ENCODE peak calls at places on chromosome 13, in four cellular contexts. R is endodermal cell, P is choroid plexus epithelial cell, U is endothelial cell of umbilical vein. M is an unnamed sample.

GRCh38 chr13:79160818-79161217 is 245.2 kb downstream of the RBM26 start:
- DNase-seq in R (no peak), U (no peak), P (no peak), M (no peak)

GRCh38 chr13:72505376-72505775 is 222.1 kb downstream of the MZT1 start:
- DNase-seq in R (no peak), U (no peak), P (no peak), M (no peak)

GRCh38 chr13:91652389-91652788 is 254.0 kb downstream of the GPC5 start:
- DNase-seq in P (no peak), R (no peak), U (no peak), M (no peak)

GRCh38 chr13:51534075-51534817 is 50.0 kb upstream of the WDFY2 start:
- DNase-seq in R (no peak), P (no peak), U (no peak), M (no peak)

GRCh38 chr13:88097541-88097940 is 426.4 kb downstream of the SLITRK5 start:
- DNase-seq in U (no peak), R (no peak), P (no peak), M (no peak)

GRCh38 chr13:43293008-43293407 is 269.6 kb downstream of the DNAJC15 start:
- DNase-seq in R (no peak), P (no peak), U (no peak), M (no peak)

GRCh38 chr13:113220877-113221276 is 11.5 kb downstream of the CUL4A start:
- DNase-seq in U (no peak), P (peak), R (peak), M (peak)

GRCh38 chr13:34019870-34020269 is 201.9 kb downstream of the RFC3 start:
- DNase-seq in U (no peak), R (no peak), P (no peak), M (no peak)

GRCh38 chr13:107209811-107210210 is 641.9 kb upstream of the ARGLU1 start:
- DNase-seq in U (peak), P (peak), R (no peak), M (peak)

GRCh38 chr13:96772426-96772825 is 221.8 kb downstream of the OXGR1 start:
- DNase-seq in U (no peak), R (no peak), P (no peak), M (no peak)

GRCh38 chr13:96003304-96003703 is 49.9 kb downstream of the UGGT2 start:
- DNase-seq in U (peak), R (peak), P (peak), M (peak)

GRCh38 chr13:113275387-113275786 is 21.7 kb upstream of the LAMP1 start:
- DNase-seq in U (peak), P (peak), R (peak), M (peak)

GRCh38 chr13:108944760-108945159 is 315.3 kb downstream of the MYO16 start:
- DNase-seq in P (peak), U (no peak), R (no peak), M (peak)

GRCh38 chr13:25847145-25847544 is 204.7 kb downstream of the SHISA2 start:
- DNase-seq in R (no peak), P (no peak), U (no peak), M (no peak)

GRCh38 chr13:50128406-50129048 is 113.3 kb downstream of the KCNRG start:
- DNase-seq in P (peak), R (peak), U (no peak), M (no peak)

GRCh38 chr13:96730676-96731075 is 263.6 kb downstream of the OXGR1 start:
- DNase-seq in U (no peak), P (no peak), R (no peak), M (peak)

GRCh38 chr13:91313103-91313502 is 34.4 kb upstream of the MIR17HG start:
- DNase-seq in P (peak), U (peak), R (peak), M (peak)

GRCh38 chr13:27797228-27797624 is 4.9 kb downstream of the GSX1 start:
- DNase-seq in U (peak), R (peak), P (peak), M (peak)

GRCh38 chr13:25372275-25373081 is 704 bp downstream of the ATP8A2 start:
- DNase-seq in P (no peak), R (peak), U (no peak), M (no peak)

GRCh38 chr13:113625965-113626661 is 31.9 kb downstream of the ATP4B start:
- DNase-seq in U (peak), R (no peak), P (peak), M (peak)

GRCh38 chr13:64061649-64062048 is 2646.0 kb upstream of the PCDH20 start:
- DNase-seq in U (no peak), R (no peak), P (no peak), M (no peak)

GRCh38 chr13:21318891-21319532 is 140.1 kb downstream of the ZDHHC20 start:
- DNase-seq in U (peak), R (no peak), P (peak), M (no peak)

GRCh38 chr13:21321269-21321668 is 137.8 kb downstream of the ZDHHC20 start:
- DNase-seq in P (no peak), U (no peak), R (no peak), M (no peak)

GRCh38 chr13:21319869-21320641 is 139.0 kb downstream of the ZDHHC20 start:
- DNase-seq in R (no peak), P (no peak), U (no peak), M (no peak)

GRCh38 chr13:21322304-21322965 is 136.7 kb downstream of the ZDHHC20 start:
- DNase-seq in U (no peak), R (no peak), P (no peak), M (no peak)

GRCh38 chr13:21320642-21321034 is 138.5 kb downstream of the ZDHHC20 start:
- DNase-seq in U (no peak), P (no peak), R (no peak), M (no peak)
- H3K4me3 ChIP-seq in U (no peak), P (no peak), R (no peak), M (no peak)

DNA sequence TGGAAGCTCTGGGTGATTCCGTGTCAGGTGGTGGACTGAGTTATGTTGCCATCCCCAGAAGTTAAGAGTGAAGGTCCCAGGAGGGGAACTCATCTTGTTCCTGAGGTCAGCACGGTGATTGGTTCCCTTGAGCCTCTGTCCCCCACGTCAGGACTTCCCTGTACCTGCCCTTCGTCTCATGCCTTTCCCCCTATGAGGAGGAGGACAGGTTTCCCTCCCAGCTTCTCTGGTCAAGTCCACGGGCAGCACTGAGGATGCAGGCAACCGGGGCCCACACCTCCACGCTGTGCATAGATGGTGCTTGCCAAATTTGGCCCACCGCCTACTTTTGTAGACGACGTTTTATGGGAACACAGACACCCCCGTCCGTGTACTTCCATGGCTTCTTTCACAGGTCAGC is 42.7 kb downstream of the TEX29 start:
- DNase-seq in R (no peak), P (no peak), U (no peak), M (no peak)
- TF ChIP-seq CTCF in R (no peak), P (no peak), U (no peak), M (no peak)

GRCh38 chr13:41495044-41495443 is 37.7 kb downstream of the RGCC start:
- DNase-seq in P (no peak), R (no peak), U (no peak), M (no peak)

GRCh38 chr13:41494202-41494601 is 36.9 kb downstream of the RGCC start:
- DNase-seq in U (no peak), R (no peak), P (no peak), M (no peak)

GRCh38 chr13:41490616-41491015 is 33.3 kb downstream of the RGCC start:
- DNase-seq in P (no peak), R (no peak), U (no peak), M (no peak)

GRCh38 chr13:41496420-41497234 is 39.3 kb downstream of the RGCC start:
- DNase-seq in P (peak), U (no peak), R (no peak), M (peak)

GRCh38 chr13:41492432-41493267 is 35.3 kb downstream of the RGCC start:
- DNase-seq in P (no peak), U (peak), R (no peak), M (no peak)
- H3K4me3 ChIP-seq in P (no peak), U (no peak), R (no peak), M (no peak)

GRCh38 chr13:20869540-20869939 is 33.0 kb downstream of the XPO4 start:
- DNase-seq in U (peak), R (no peak), P (peak), M (peak)
- TF ChIP-seq CTCF in U (no peak), R (peak), P (peak), M (peak)

GRCh38 chr13:31968473-31968872 is 63.1 kb upstream of the FRY start:
- DNase-seq in R (no peak), P (peak), U (no peak), M (peak)

GRCh38 chr13:31978021-31978420 is 53.6 kb upstream of the FRY start:
- DNase-seq in P (peak), R (no peak), U (no peak), M (no peak)

GRCh38 chr13:31970237-31970930 is 61.2 kb upstream of the FRY start:
- DNase-seq in R (no peak), U (no peak), P (peak), M (peak)

GRCh38 chr13:31967155-31967554 is 64.4 kb upstream of the FRY start:
- DNase-seq in P (no peak), U (no peak), R (no peak), M (no peak)

GRCh38 chr13:31972453-31972852 is 59.1 kb upstream of the FRY start:
- DNase-seq in P (no peak), U (no peak), R (no peak), M (no peak)
- H3K4me3 ChIP-seq in P (no peak), U (no peak), R (no peak), M (no peak)

GRCh38 chr13:44438234-44438579 is 64.6 kb downstream of the SERP2 start:
- DNase-seq in R (no peak), U (no peak), P (no peak), M (no peak)
- TF ChIP-seq CTCF in R (peak), U (no peak), P (no peak), M (no peak)

M was measured in fibroblast of pulmonary artery.